ENCODE peak calls at places on chromosomes 4 and X, in nine cellular contexts. One of them, this sample, is unnamed.

GRCh38 chrX:30489323-30489722 is 88.2 kb downstream of the TASL start:
- DNase-seq in GM19239: no peak
- DNase-seq in GF-D8: no peak
- DNase-seq in NCI-H345: peak
- DNase-seq in NCI-H2171 treated with DMSO at 0.1 percent for 48 hours: no peak
- DNase-seq in effector memory CD4-positive, alpha-beta T cell: no peak
- DNase-seq in amygdala: no peak
- DNase-seq in lower lobe of right lung: no peak
- DNase-seq in fibroblast of mammary gland: peak
- DNase-seq in this sample: peak

GRCh38 chrX:72306851-72307645 is 1.3 kb upstream of the CITED1 start:
- DNase-seq in GM19239: peak
- DNase-seq in GF-D8: peak
- DNase-seq in NCI-H345: peak
- DNase-seq in NCI-H2171 treated with DMSO at 0.1 percent for 48 hours: peak
- DNase-seq in effector memory CD4-positive, alpha-beta T cell: peak
- DNase-seq in amygdala: peak
- DNase-seq in lower lobe of right lung: peak
- DNase-seq in fibroblast of mammary gland: peak
- DNase-seq in this sample: peak

GRCh38 chrX:133380882-133381619 is 34.2 kb downstream of the GPC4 start:
- DNase-seq in GM19239: no peak
- DNase-seq in GF-D8: no peak
- DNase-seq in NCI-H345: no peak
- DNase-seq in NCI-H2171 treated with DMSO at 0.1 percent for 48 hours: no peak
- DNase-seq in effector memory CD4-positive, alpha-beta T cell: no peak
- DNase-seq in amygdala: no peak
- DNase-seq in lower lobe of right lung: no peak
- DNase-seq in fibroblast of mammary gland: no peak
- DNase-seq in this sample: no peak

GRCh38 chr4:137981277-137981676 is 260.9 kb downstream of the SLC7A11 start:
- DNase-seq in GM19239: no peak
- DNase-seq in GF-D8: no peak
- DNase-seq in NCI-H345: no peak
- DNase-seq in NCI-H2171 treated with DMSO at 0.1 percent for 48 hours: no peak
- DNase-seq in effector memory CD4-positive, alpha-beta T cell: no peak
- DNase-seq in amygdala: no peak
- DNase-seq in lower lobe of right lung: no peak
- DNase-seq in fibroblast of mammary gland: peak
- DNase-seq in this sample: no peak

GRCh38 chr4:169385356-169385755 is 114.6 kb upstream of the SH3RF1 start:
- DNase-seq in GM19239: no peak
- DNase-seq in GF-D8: no peak
- DNase-seq in NCI-H345: no peak
- DNase-seq in NCI-H2171 treated with DMSO at 0.1 percent for 48 hours: no peak
- DNase-seq in effector memory CD4-positive, alpha-beta T cell: no peak
- DNase-seq in amygdala: no peak
- DNase-seq in lower lobe of right lung: no peak
- DNase-seq in fibroblast of mammary gland: peak
- DNase-seq in this sample: no peak

GRCh38 chr4:2141762-2142520 is 82.8 kb downstream of the NAT8L start:
- DNase-seq in GM19239: no peak
- DNase-seq in GF-D8: no peak
- DNase-seq in NCI-H345: no peak
- DNase-seq in NCI-H2171 treated with DMSO at 0.1 percent for 48 hours: no peak
- DNase-seq in effector memory CD4-positive, alpha-beta T cell: no peak
- DNase-seq in amygdala: peak
- DNase-seq in lower lobe of right lung: no peak
- DNase-seq in fibroblast of mammary gland: no peak
- DNase-seq in this sample: peak

GRCh38 chr4:70994387-70995099 is 1.1 kb downstream of the DCK start:
- DNase-seq in GM19239: no peak
- DNase-seq in GF-D8: peak
- DNase-seq in NCI-H345: no peak
- DNase-seq in NCI-H2171 treated with DMSO at 0.1 percent for 48 hours: no peak
- DNase-seq in effector memory CD4-positive, alpha-beta T cell: no peak
- DNase-seq in amygdala: no peak
- DNase-seq in lower lobe of right lung: no peak
- DNase-seq in fibroblast of mammary gland: no peak
- DNase-seq in this sample: no peak

GRCh38 chrX:132491191-132491590 is 2.4 kb upstream of the MBNL3 start:
- DNase-seq in GM19239: no peak
- DNase-seq in GF-D8: peak
- DNase-seq in NCI-H345: no peak
- DNase-seq in NCI-H2171 treated with DMSO at 0.1 percent for 48 hours: no peak
- DNase-seq in effector memory CD4-positive, alpha-beta T cell: no peak
- DNase-seq in amygdala: peak
- DNase-seq in lower lobe of right lung: no peak
- DNase-seq in fibroblast of mammary gland: no peak
- DNase-seq in this sample: no peak

GRCh38 chr4:79445371-79445781 is 37.3 kb upstream of the GK2 start:
- DNase-seq in GM19239: no peak
- DNase-seq in GF-D8: no peak
- DNase-seq in NCI-H345: peak
- DNase-seq in NCI-H2171 treated with DMSO at 0.1 percent for 48 hours: peak
- DNase-seq in effector memory CD4-positive, alpha-beta T cell: no peak
- DNase-seq in amygdala: no peak
- DNase-seq in lower lobe of right lung: no peak
- DNase-seq in fibroblast of mammary gland: no peak
- DNase-seq in this sample: peak

GRCh38 chrX:76253432-76253831 is 80.6 kb downstream of the PBDC1 start:
- DNase-seq in GM19239: peak
- DNase-seq in GF-D8: peak
- DNase-seq in NCI-H345: peak
- DNase-seq in NCI-H2171 treated with DMSO at 0.1 percent for 48 hours: peak
- DNase-seq in effector memory CD4-positive, alpha-beta T cell: peak
- DNase-seq in amygdala: peak
- DNase-seq in lower lobe of right lung: no peak
- DNase-seq in fibroblast of mammary gland: peak
- DNase-seq in this sample: peak

GRCh38 chrX:2502668-2503519 is 2.1 kb upstream of the DHRSX start:
- DNase-seq in GM19239: no peak
- DNase-seq in GF-D8: no peak
- DNase-seq in NCI-H345: no peak
- DNase-seq in NCI-H2171 treated with DMSO at 0.1 percent for 48 hours: no peak
- DNase-seq in effector memory CD4-positive, alpha-beta T cell: no peak
- DNase-seq in amygdala: no peak
- DNase-seq in lower lobe of right lung: no peak
- DNase-seq in fibroblast of mammary gland: peak
- DNase-seq in this sample: no peak

GRCh38 chrX:21725498-21725897 is 32.4 kb downstream of the SMPX start:
- DNase-seq in GM19239: no peak
- DNase-seq in GF-D8: no peak
- DNase-seq in NCI-H345: no peak
- DNase-seq in NCI-H2171 treated with DMSO at 0.1 percent for 48 hours: peak
- DNase-seq in effector memory CD4-positive, alpha-beta T cell: no peak
- DNase-seq in amygdala: no peak
- DNase-seq in lower lobe of right lung: no peak
- DNase-seq in fibroblast of mammary gland: peak
- DNase-seq in this sample: peak

GRCh38 chrX:134908235-134908834 is 82.5 kb upstream of the SMIM10 start:
- DNase-seq in GM19239: no peak
- DNase-seq in GF-D8: no peak
- DNase-seq in NCI-H345: no peak
- DNase-seq in NCI-H2171 treated with DMSO at 0.1 percent for 48 hours: peak
- DNase-seq in effector memory CD4-positive, alpha-beta T cell: no peak
- DNase-seq in amygdala: no peak
- DNase-seq in lower lobe of right lung: no peak
- DNase-seq in fibroblast of mammary gland: peak
- DNase-seq in this sample: no peak

GRCh38 chr4:26520728-26521442 is 30.6 kb upstream of the CCKAR start:
- DNase-seq in GM19239: no peak
- DNase-seq in GF-D8: no peak
- DNase-seq in NCI-H345: no peak
- DNase-seq in NCI-H2171 treated with DMSO at 0.1 percent for 48 hours: no peak
- DNase-seq in effector memory CD4-positive, alpha-beta T cell: no peak
- DNase-seq in amygdala: no peak
- DNase-seq in lower lobe of right lung: no peak
- DNase-seq in fibroblast of mammary gland: peak
- DNase-seq in this sample: no peak

GRCh38 chrX:40207626-40208025 is 109.9 kb upstream of the BCOR start:
- DNase-seq in GM19239: no peak
- DNase-seq in GF-D8: no peak
- DNase-seq in NCI-H345: no peak
- DNase-seq in NCI-H2171 treated with DMSO at 0.1 percent for 48 hours: peak
- DNase-seq in effector memory CD4-positive, alpha-beta T cell: no peak
- DNase-seq in amygdala: no peak
- DNase-seq in lower lobe of right lung: no peak
- DNase-seq in fibroblast of mammary gland: peak
- DNase-seq in this sample: peak